ENCODE peak calls at places on chromosomes 7 and 10, in four cellular contexts. E is effector memory CD4-positive, alpha-beta T cell; S is right cardiac atrium; M is endodermal cell. L is an unnamed sample.
A peak's percentile ranks its signal among the peaks of the same experiment; 100 is the strongest.

GRCh38 chr10:72038458-72039001 is 49.8 kb downstream of the SPOCK2 start:
- DNase-seq in E (no peak), S (no peak), M (no peak), L (no peak)

GRCh38 chr7:69825031-69825681 is 226.9 kb downstream of the AUTS2 start:
- DNase-seq in S (no peak), E (no peak), M (no peak), L (no peak)

GRCh38 chr10:121999301-121999700 is 10.3 kb downstream of the TACC2 start:
- DNase-seq in S (no peak), E (no peak), M (no peak), L (no peak)

GRCh38 chr10:90969148-90969547 is 48.3 kb upstream of the ANKRD1 start:
- DNase-seq in M (no peak), E (no peak), S (no peak), L (no peak)

GRCh38 chr10:95755511-95756004 is 405 bp upstream of the ENTPD1 start:
- DNase-seq in M (peak; percentile 77), S (peak; percentile 44), E (no peak), L (no peak)

GRCh38 chr10:116767235-116767634 is 24.9 kb upstream of the HSPA12A start:
- DNase-seq in M (no peak), E (no peak), S (peak; percentile 45), L (no peak)

GRCh38 chr7:117825132-117825531 is 48.1 kb downstream of the CTTNBP2 start:
- DNase-seq in E (no peak), S (no peak), M (no peak), L (no peak)

GRCh38 chr7:80902716-80903308 is 16.0 kb downstream of the SEMA3C start:
- DNase-seq in E (no peak), S (no peak), M (no peak), L (no peak)

GRCh38 chr10:100658269-100658668 is 87.1 kb upstream of the PAX2 start:
- DNase-seq in S (no peak), E (no peak), M (no peak), L (no peak)

GRCh38 chr7:2572101-2572842 is 13.5 kb downstream of the IQCE start:
- DNase-seq in S (no peak), M (no peak), E (no peak), L (no peak)

GRCh38 chr10:103442031-103442461 is 10.1 kb downstream of the CALHM2 start:
- DNase-seq in E (no peak), S (peak; percentile 62), M (no peak), L (no peak)

GRCh38 chr10:4129866-4130455 is 345.0 kb upstream of the KLF6 start:
- DNase-seq in E (no peak), S (no peak), M (no peak), L (no peak)

GRCh38 chr10:59648711-59649201 is 60.9 kb downstream of the SLC16A9 start:
- DNase-seq in S (no peak), E (no peak), M (no peak), L (no peak)

GRCh38 chr7:33495207-33495606 is 365.8 kb downstream of the BBS9 start:
- DNase-seq in S (no peak), E (no peak), M (no peak), L (no peak)

GRCh38 chr10:17060289-17060688 is 69.3 kb downstream of the CUBN start:
- DNase-seq in M (no peak), S (no peak), E (no peak), L (no peak)

GRCh38 chr10:103951942-103952341 is 15.0 kb upstream of the SLK start:
- DNase-seq in E (no peak), M (no peak), S (no peak), L (no peak)

DNA sequence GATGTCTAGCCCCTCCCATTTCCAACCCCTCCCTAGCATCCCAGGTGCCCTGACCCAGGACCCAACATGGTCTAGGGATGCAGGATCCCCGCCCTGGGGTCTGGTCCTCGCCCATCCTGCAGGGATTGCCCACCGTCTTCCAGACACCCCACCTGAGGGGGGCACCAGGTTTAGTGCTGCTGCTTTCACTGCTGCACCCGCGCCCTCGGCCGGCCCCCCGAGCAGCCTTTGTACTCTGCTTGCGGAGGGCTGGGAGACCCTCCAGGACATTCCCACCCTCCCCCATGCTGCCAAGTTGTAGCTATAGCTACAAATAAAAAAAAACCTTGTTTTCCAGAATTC is 9.6 kb downstream of the ZYX start:
- DNase-seq in S (no peak), E (no peak), M (peak; percentile 52), L (no peak)
- H3K4me1 ChIP-seq in S (peaks cover 29% of the 10 kb centered on the region), E (peaks cover 12% of the 10 kb centered on the region), M (no peaks in the 10 kb centered on the region), L (peaks cover 9% of the 10 kb centered on the region)

GRCh38 chr7:130985361-130985760 is 251.4 kb upstream of the KLF14 start:
- DNase-seq in M (no peak), E (no peak), S (no peak), L (no peak)
- H3K4me1 ChIP-seq in M (no peaks in the 10 kb centered on the region), E (peaks cover 68% of the 10 kb centered on the region), S (peaks cover 16% of the 10 kb centered on the region), L (peaks cover 79% of the 10 kb centered on the region)

GRCh38 chr7:1295776-1296726 is 63.4 kb downstream of the UNCX start:
- DNase-seq in S (no peak), E (no peak), M (no peak), L (no peak)

GRCh38 chr7:1298051-1298937 is 65.6 kb downstream of the UNCX start:
- DNase-seq in S (no peak), E (no peak), M (peak; percentile 42), L (no peak)

GRCh38 chr7:1297476-1297972 is 64.9 kb downstream of the UNCX start:
- DNase-seq in S (no peak), E (no peak), M (no peak), L (no peak)

GRCh38 chr7:1298938-1299885 is 66.5 kb downstream of the UNCX start:
- DNase-seq in E (no peak), S (no peak), M (peak; percentile 64), L (no peak)

GRCh38 chr7:1296727-1297475 is 64.2 kb downstream of the UNCX start:
- DNase-seq in E (no peak), S (no peak), M (peak; percentile 47), L (no peak)
- H3K4me1 ChIP-seq in E (no peaks in the 10 kb centered on the region), S (no peaks in the 10 kb centered on the region), M (no peaks in the 10 kb centered on the region), L (no peaks in the 10 kb centered on the region)

GRCh38 chr10:78756604-78757442 is 311.9 kb upstream of the ZMIZ1 start:
- DNase-seq in M (peak; percentile 70), E (no peak), S (peak; percentile 85), L (no peak)
- H3K4me1 ChIP-seq in M (no peaks in the 10 kb centered on the region), E (no peaks in the 10 kb centered on the region), S (peaks cover 8% of the 10 kb centered on the region), L (no peaks in the 10 kb centered on the region)

GRCh38 chr10:62457598-62457997 is 83.4 kb downstream of the ZNF365 start:
- DNase-seq in E (no peak), S (no peak), M (no peak), L (no peak)

GRCh38 chr10:62461120-62461519 is 87.0 kb downstream of the ZNF365 start:
- DNase-seq in M (no peak), E (no peak), S (no peak), L (no peak)

GRCh38 chr10:62460393-62460792 is 86.2 kb downstream of the ZNF365 start:
- DNase-seq in S (no peak), E (no peak), M (no peak), L (no peak)

GRCh38 chr10:62459072-62459471 is 84.9 kb downstream of the ZNF365 start:
- DNase-seq in E (no peak), M (no peak), S (no peak), L (no peak)

DNA sequence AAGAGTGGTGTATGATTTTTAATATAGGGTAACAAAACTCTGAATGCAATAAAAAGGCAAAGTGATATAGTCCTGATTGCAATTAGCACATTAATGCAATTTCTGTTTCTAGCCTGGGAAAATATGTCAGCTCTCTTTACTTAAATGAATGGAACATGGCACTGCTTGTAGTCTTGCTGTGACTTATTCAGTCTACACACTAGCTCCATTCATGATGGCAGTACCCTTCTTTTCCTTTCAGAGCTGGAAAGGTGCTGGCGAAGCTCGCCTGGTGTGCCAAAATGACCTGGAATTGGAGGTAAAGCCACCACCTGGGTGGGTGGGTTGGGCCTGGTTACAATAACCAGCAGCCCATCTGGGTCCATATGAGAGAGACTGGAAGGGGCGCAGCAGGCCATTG is 85.3 kb downstream of the ZNF365 start:
- DNase-seq in S (no peak), M (no peak), E (no peak), L (no peak)
- H3K4me1 ChIP-seq in S (no peaks in the 10 kb centered on the region), M (no peaks in the 10 kb centered on the region), E (no peaks in the 10 kb centered on the region), L (no peaks in the 10 kb centered on the region)

GRCh38 chr7:44488955-44489354 is 1.5 kb downstream of the NUDCD3 start:
- DNase-seq in M (no peak), S (no peak), E (no peak), L (no peak)
- H3K4me1 ChIP-seq in M (peaks cover 7% of the 10 kb centered on the region), S (peaks cover 12% of the 10 kb centered on the region), E (peaks cover 19% of the 10 kb centered on the region), L (peaks cover 44% of the 10 kb centered on the region)